ENCODE peak calls at places on chromosomes 1 and 21, in six cellular contexts. G, D, B, Z, J and O are unnamed samples.

GRCh38 chr1:178690496-178690895 is 34.5 kb upstream of the RALGPS2 start:
- DNase-seq in G (no peak), D (no peak), B (no peak), Z (no peak), J (no peak), O (no peak)

GRCh38 chr1:201597551-201598230 is 58.8 kb downstream of the NAV1 start:
- DNase-seq in G (no peak), D (no peak), B (peak), Z (no peak), J (peak), O (no peak)

GRCh38 chr1:178461676-178462075 is 35.1 kb downstream of the CLEC20A start:
- DNase-seq in G (no peak), D (no peak), B (no peak), Z (no peak), J (no peak), O (no peak)

GRCh38 chr1:213666113-213666512 is 321.7 kb upstream of the PROX1 start:
- DNase-seq in G (no peak), D (no peak), B (no peak), Z (no peak), J (no peak), O (no peak)

GRCh38 chr1:115969509-115969908 is 6.8 kb upstream of the SLC22A15 start:
- DNase-seq in G (no peak), D (no peak), B (no peak), Z (no peak), J (no peak), O (no peak)

GRCh38 chr1:30743584-30744059 is 14.0 kb downstream of the LAPTM5 start:
- DNase-seq in G (no peak), D (no peak), B (no peak), Z (no peak), J (no peak), O (no peak)

GRCh38 chr1:113659010-113659409 is 100.3 kb downstream of the PHTF1 start:
- DNase-seq in G (no peak), D (no peak), B (no peak), Z (no peak), J (no peak), O (no peak)

GRCh38 chr1:220431840-220432239 is 96.1 kb upstream of the MARK1 start:
- DNase-seq in G (no peak), D (no peak), B (no peak), Z (no peak), J (no peak), O (no peak)

GRCh38 chr1:1630965-1631792 is 794 bp upstream of the MMP23B start:
- DNase-seq in G (peak), D (peak), B (peak), Z (no peak), J (peak), O (no peak)

GRCh38 chr1:186722711-186723309 is 42.6 kb upstream of the PTGS2 start:
- DNase-seq in G (no peak), D (peak), B (no peak), Z (peak), J (no peak), O (no peak)

GRCh38 chr1:230600111-230601000 is 41.9 kb upstream of the COG2 start:
- DNase-seq in G (no peak), D (no peak), B (no peak), Z (no peak), J (no peak), O (no peak)

GRCh38 chr1:84122780-84123382 is 21.2 kb upstream of the PRKACB start:
- DNase-seq in G (peak), D (peak), B (no peak), Z (peak), J (no peak), O (no peak)

GRCh38 chr1:98458514-98459259 is 202.8 kb upstream of the SNX7 start:
- DNase-seq in G (no peak), D (no peak), B (no peak), Z (no peak), J (no peak), O (no peak)

GRCh38 chr1:101371259-101371658 is 134.4 kb downstream of the S1PR1 start:
- DNase-seq in G (no peak), D (peak), B (no peak), Z (peak), J (no peak), O (peak)

GRCh38 chr21:38917045-38917774 is 111.5 kb downstream of the ETS2 start:
- DNase-seq in G (no peak), D (no peak), B (no peak), Z (no peak), J (peak), O (no peak)

GRCh38 chr1:113871597-113872113 is at the start of gene PTPN22:
- DNase-seq in G (peak), D (peak), B (peak), Z (peak), J (no peak), O (peak)

GRCh38 chr1:179591592-179592580 is at the start of gene TDRD5:
- DNase-seq in G (no peak), D (no peak), B (peak), Z (no peak), J (peak), O (no peak)

GRCh38 chr1:18110968-18111367 is 3.4 kb downstream of the IGSF21 start:
- DNase-seq in G (peak), D (no peak), B (no peak), Z (no peak), J (no peak), O (no peak)

GRCh38 chr1:54519709-54520108 is 28.3 kb upstream of the ACOT11 start:
- DNase-seq in G (no peak), D (no peak), B (no peak), Z (no peak), J (peak), O (no peak)

GRCh38 chr21:16084776-16085364 is 355.1 kb downstream of the USP25 start:
- DNase-seq in G (peak), D (peak), B (no peak), Z (peak), J (no peak), O (no peak)

GRCh38 chr1:207852576-207853371 is 58.2 kb downstream of the CD34 start:
- DNase-seq in G (no peak), D (no peak), B (no peak), Z (no peak), J (no peak), O (no peak)

GRCh38 chr1:62070384-62071011 is 124.2 kb upstream of the L1TD1 start:
- DNase-seq in G (no peak), D (peak), B (no peak), Z (peak), J (no peak), O (no peak)

GRCh38 chr1:194431121-194431520 is 1244.7 kb upstream of the B3GALT2 start:
- DNase-seq in G (no peak), D (no peak), B (no peak), Z (no peak), J (no peak), O (no peak)

GRCh38 chr1:66752000-66752592 is at the start of gene DYNLT5:
- DNase-seq in G (peak), D (peak), B (peak), Z (peak), J (peak), O (no peak)

GRCh38 chr1:167533851-167534300 is 15.5 kb upstream of the CD247 start:
- DNase-seq in G (peak), D (peak), B (peak), Z (peak), J (peak), O (no peak)

GRCh38 chr1:53048345-53048737 is 13.7 kb upstream of the PODN start:
- DNase-seq in G (no peak), D (peak), B (no peak), Z (peak), J (no peak), O (no peak)

GRCh38 chr21:41759926-41760325 is 6.9 kb downstream of the RIPK4 start:
- DNase-seq in G (peak), D (no peak), B (no peak), Z (no peak), J (no peak), O (no peak)

GRCh38 chr21:45236481-45236880 is 51.2 kb downstream of the POFUT2 start:
- DNase-seq in G (no peak), D (no peak), B (no peak), Z (no peak), J (no peak), O (no peak)

GRCh38 chr1:101914473-101915242 is 82.1 kb downstream of the OLFM3 start:
- DNase-seq in G (no peak), D (no peak), B (no peak), Z (no peak), J (no peak), O (no peak)

GRCh38 chr1:218156602-218157001 is 128.5 kb upstream of the RRP15 start:
- DNase-seq in G (no peak), D (no peak), B (peak), Z (no peak), J (peak), O (no peak)

GRCh38 chr1:245823408-245824147 is 668.8 kb downstream of the KIF26B start:
- DNase-seq in G (no peak), D (no peak), B (no peak), Z (no peak), J (no peak), O (peak)

GRCh38 chr1:101144868-101145808 is 91.7 kb upstream of the S1PR1 start:
- DNase-seq in G (no peak), D (peak), B (no peak), Z (no peak), J (no peak), O (no peak)

GRCh38 chr1:214259353-214259982 is 21.5 kb upstream of the SMYD2 start:
- DNase-seq in G (no peak), D (peak), B (no peak), Z (peak), J (no peak), O (no peak)

GRCh38 chr1:107153033-107153432 is 12.2 kb downstream of the NTNG1 start:
- DNase-seq in G (no peak), D (no peak), B (no peak), Z (peak), J (no peak), O (no peak)

GRCh38 chr1:202241376-202242079 is 47.9 kb downstream of the LGR6 start:
- DNase-seq in G (peak), D (no peak), B (no peak), Z (no peak), J (no peak), O (no peak)

GRCh38 chr1:32199717-32200072 is 700 bp upstream of the CCDC28B start:
- DNase-seq in G (peak), D (no peak), B (no peak), Z (no peak), J (no peak), O (no peak)
- H3K4me3 ChIP-seq in G (no peak), D (no peak), B (no peak), Z (peak), J (no peak), O (peak)

DNA sequence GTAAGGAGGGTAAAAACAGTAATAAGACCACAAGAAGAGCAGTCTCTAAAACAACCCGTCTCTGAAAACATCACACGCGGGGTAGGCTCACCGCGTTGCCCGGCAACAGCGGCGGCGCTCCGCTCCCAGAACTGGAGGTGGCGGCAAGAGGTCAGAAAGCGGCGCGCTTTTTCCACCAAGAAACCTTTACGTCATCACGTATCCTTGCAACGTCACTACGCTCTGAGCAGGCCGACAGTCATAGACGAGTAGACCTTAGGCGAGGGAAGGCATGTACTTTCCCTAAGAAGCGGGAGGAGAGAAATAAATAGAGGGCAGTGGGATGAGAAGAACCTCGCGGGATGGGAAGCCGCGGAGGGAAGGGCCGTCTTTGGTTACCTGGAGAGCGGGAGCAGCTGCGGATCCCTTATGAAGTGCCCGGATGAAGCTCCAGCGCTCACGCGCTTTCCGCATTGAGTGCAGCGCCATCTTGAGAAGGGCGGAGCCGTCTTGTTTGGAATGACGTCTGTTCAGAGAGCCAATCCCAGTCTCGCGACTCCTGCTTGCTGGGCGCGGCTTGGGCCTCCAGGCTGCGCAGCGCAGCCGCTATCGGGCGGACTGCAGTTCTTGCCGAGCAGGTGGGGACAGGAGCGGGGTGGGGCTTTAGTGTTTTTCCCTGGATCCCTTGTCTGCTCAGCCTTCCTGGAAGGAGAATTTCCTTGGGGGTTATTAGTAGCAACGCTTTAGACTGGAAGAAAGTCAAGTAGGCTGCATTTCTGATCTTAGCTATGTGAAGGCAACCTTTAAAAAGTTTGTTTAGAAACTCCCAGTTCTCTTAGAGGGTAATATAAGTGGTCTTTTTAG is at the start of gene WARS2:
- DNase-seq in G (peak), D (peak), B (peak), Z (peak), J (peak), O (peak)
- H3K4me3 ChIP-seq in G (peak), D (peak), B (peak), Z (peak), J (peak), O (peak)

GRCh38 chr21:36109868-36110267 is 25.0 kb upstream of the CBR3 start:
- DNase-seq in G (no peak), D (no peak), B (peak), Z (no peak), J (no peak), O (no peak)

GRCh38 chr21:36103434-36103833 is 31.4 kb upstream of the CBR3 start:
- DNase-seq in G (no peak), D (no peak), B (no peak), Z (no peak), J (no peak), O (no peak)

GRCh38 chr21:36100971-36101641 is 31.3 kb downstream of the CBR1 start:
- DNase-seq in G (no peak), D (no peak), B (no peak), Z (no peak), J (no peak), O (no peak)

GRCh38 chr21:36105327-36105842 is 29.5 kb upstream of the CBR3 start:
- DNase-seq in G (no peak), D (no peak), B (no peak), Z (no peak), J (no peak), O (no peak)

DNA sequence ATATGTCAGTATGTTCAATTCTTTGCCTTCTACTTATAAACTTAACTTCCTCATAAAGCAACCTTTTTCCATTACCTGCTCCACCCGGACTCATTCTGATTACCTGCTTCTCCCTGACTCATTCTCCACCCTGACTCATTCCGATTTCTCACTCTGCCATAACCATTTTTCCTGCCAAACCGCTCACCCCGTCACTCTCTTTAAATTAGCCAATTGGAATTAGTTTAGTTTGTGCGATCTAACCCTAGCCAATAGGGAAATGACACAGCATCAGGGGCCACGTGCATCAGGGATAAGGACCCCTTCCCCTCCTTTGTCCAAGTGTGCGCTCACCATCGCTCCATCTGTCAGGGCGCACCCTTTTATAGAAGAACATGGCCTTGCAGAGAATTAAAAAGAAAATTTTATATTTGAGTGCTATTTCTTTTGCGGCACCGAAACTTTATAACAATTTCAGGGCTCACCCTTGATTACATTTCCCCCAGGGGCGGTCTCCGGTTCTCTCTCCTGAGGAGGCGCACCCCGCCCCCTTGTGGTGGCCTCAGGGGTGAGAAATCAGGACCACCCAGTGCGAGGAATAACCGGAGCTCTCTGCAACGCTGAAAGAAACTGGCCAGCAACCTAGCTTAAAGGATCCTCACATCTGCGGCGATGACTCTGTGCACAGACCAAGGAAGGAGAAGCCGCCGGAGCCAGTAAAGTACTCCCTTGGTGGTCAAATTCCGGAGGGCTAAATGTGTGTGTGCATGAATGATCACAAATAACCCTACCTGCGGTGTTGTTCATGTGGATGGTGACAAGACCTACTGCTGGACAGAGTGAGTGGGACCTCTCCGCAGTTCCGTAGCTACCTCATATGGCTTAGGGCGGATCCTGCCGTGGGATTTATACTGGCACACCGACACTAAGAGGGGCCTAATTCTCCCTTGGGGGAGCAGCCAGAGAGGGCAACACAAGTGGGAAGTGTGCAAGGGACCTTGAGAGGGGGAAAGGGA is 30.3 kb upstream of the CBR3 start:
- DNase-seq in G (no peak), D (peak), B (no peak), Z (peak), J (peak), O (no peak)
- H3K4me3 ChIP-seq in G (no peak), D (no peak), B (peak), Z (peak), J (no peak), O (peak)

DNA sequence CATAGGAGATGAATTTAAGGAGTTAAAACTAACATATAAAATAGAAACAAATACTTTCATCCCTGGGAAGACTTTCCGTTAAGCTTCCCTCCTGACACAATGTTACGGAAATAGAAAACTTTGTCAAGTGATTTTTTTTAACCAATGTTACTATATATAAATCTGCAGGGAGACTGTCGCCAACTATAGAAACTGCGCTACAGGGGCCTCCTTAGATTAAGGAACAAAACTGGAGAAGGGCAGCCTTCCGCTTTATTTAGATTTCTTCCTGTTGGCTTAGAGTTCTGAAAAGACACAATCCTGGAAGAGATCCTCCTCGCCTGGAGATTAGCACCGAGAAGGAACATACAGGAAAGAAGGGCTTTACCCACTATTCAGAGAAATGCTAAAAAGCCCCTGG is 1.5 kb downstream of the MGST3 start:
- DNase-seq in G (no peak), D (peak), B (no peak), Z (no peak), J (no peak), O (no peak)
- H3K4me3 ChIP-seq in G (peak), D (peak), B (peak), Z (peak), J (no peak), O (peak)

GRCh38 chr1:42462828-42463763 is at the start of gene CCDC30:
- DNase-seq in G (peak), D (peak), B (peak), Z (peak), J (peak), O (peak)

GRCh38 chr1:42466030-42466429 is 2.9 kb downstream of the CCDC30 start:
- DNase-seq in G (no peak), D (no peak), B (no peak), Z (no peak), J (no peak), O (no peak)

GRCh38 chr1:42469727-42470126 is 6.6 kb downstream of the CCDC30 start:
- DNase-seq in G (no peak), D (no peak), B (no peak), Z (no peak), J (no peak), O (no peak)

GRCh38 chr1:42463906-42464305 is 820 bp downstream of the CCDC30 start:
- DNase-seq in G (no peak), D (no peak), B (no peak), Z (no peak), J (no peak), O (no peak)
- H3K4me3 ChIP-seq in G (peak), D (no peak), B (peak), Z (peak), J (no peak), O (peak)

DNA sequence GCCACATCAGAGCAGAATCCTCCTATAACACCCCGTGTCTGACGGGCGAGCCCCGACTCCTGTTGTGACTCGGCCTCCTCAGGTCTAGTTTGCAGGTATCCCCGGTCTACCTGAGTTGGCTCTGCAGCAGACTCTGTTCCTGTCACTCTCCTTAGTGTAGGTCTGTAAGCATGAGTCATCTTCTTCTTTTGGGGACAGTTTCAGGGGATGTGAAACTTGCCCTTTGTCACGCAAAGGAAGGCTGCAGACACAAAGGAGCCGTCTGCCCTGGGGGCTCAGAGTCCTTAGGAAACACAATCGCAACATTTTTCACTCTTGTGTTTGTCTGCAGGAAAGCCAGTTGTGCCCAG is 183.2 kb downstream of the RUNX1 start:
- DNase-seq in G (no peak), D (no peak), B (no peak), Z (no peak), J (no peak), O (no peak)
- H3K4me3 ChIP-seq in G (no peak), D (no peak), B (no peak), Z (no peak), J (no peak), O (no peak)